ENCODE peak calls at places on chromosomes 16 and 17, in six cellular contexts. V, R, L, J, Y and U are unnamed samples.

GRCh38 chr16:80580109-80580832 is 39.5 kb downstream of the DYNLRB2 start:
- DNase-seq in V (no peak), J (no peak), Y (no peak), R (peak; percentile 45), L (no peak), U (no peak)

GRCh38 chr16:61042736-61043135 is 993.5 kb downstream of the CDH8 start:
- DNase-seq in L (peak; percentile 27), R (no peak), Y (no peak), V (no peak), J (peak; percentile 48), U (peak; percentile 62)

GRCh38 chr17:77948690-77949114 is 9.8 kb upstream of the TNRC6C start:
- DNase-seq in J (no peak), L (peak; percentile 70), R (peak; percentile 59), Y (no peak), V (peak; percentile 73), U (peak; percentile 77)

GRCh38 chr16:15643453-15644305 is 725 bp upstream of the MARF1 start:
- DNase-seq in J (no peak), V (peak; percentile 78), R (peak; percentile 59), Y (peak; percentile 49), L (no peak), U (peak; percentile 58)

GRCh38 chr17:73546770-73547345 is 97.4 kb downstream of the SDK2 start:
- DNase-seq in R (no peak), J (peak; percentile 18), V (peak; percentile 3), Y (peak; percentile 72), L (peak; percentile 83), U (peak; percentile 75)

GRCh38 chr17:59167571-59168001 is 12.0 kb downstream of the PRR11 start:
- DNase-seq in R (peak; percentile 59), Y (no peak), V (peak; percentile 33), L (no peak), J (no peak), U (no peak)

GRCh38 chr17:39793473-39793872 is 55.7 kb downstream of the GRB7 start:
- DNase-seq in R (no peak), Y (no peak), V (no peak), J (no peak), L (no peak), U (no peak)

GRCh38 chr16:70579648-70580630 is 56.3 kb downstream of the SF3B3 start:
- DNase-seq in L (peak; percentile 64), Y (no peak), J (no peak), R (no peak), V (no peak), U (no peak)

GRCh38 chr16:81460075-81460474 is 15.5 kb downstream of the CMIP start:
- DNase-seq in R (no peak), Y (no peak), L (no peak), J (no peak), V (no peak), U (no peak)

GRCh38 chr16:70428178-70428998 is 10.5 kb downstream of the ST3GAL2 start:
- DNase-seq in V (peak; percentile 98), L (peak; percentile 75), R (peak; percentile 97), Y (peak; percentile 68), J (no peak), U (peak; percentile 99)

GRCh38 chr17:58325289-58325726 is 3.3 kb downstream of the TSPOAP1 start:
- DNase-seq in Y (peak; percentile 74), J (no peak), V (no peak), L (peak; percentile 93), R (no peak), U (peak; percentile 83)

GRCh38 chr17:34566873-34567272 is 12.5 kb upstream of the TMEM132E start:
- DNase-seq in J (no peak), V (no peak), L (no peak), R (no peak), Y (no peak), U (no peak)
- H2BK15ac ChIP-seq in J (no peak overlapping the region), V (no peak overlapping the region), L (no peak overlapping the region), R (no peak overlapping the region), Y (no peak overlapping the region), U (no peak overlapping the region)

GRCh38 chr16:2977440-2977839 is 2.8 kb downstream of the PKMYT1 start:
- DNase-seq in Y (no peak), J (no peak), V (no peak), L (no peak), R (no peak), U (no peak)

GRCh38 chr16:2976201-2976600 is 4.0 kb downstream of the PKMYT1 start:
- DNase-seq in R (no peak), V (no peak), Y (no peak), L (no peak), J (no peak), U (no peak)

GRCh38 chr16:2975161-2975795 is 5.0 kb downstream of the PKMYT1 start:
- DNase-seq in L (no peak), J (no peak), Y (no peak), R (no peak), V (no peak), U (no peak)

GRCh38 chr16:2974319-2975056 is 5.3 kb downstream of the PAQR4 start:
- DNase-seq in J (no peak), V (no peak), L (no peak), R (no peak), Y (no peak), U (no peak)

GRCh38 chr16:2976673-2977072 is 3.6 kb downstream of the PKMYT1 start:
- DNase-seq in R (no peak), Y (no peak), L (no peak), V (no peak), J (no peak), U (no peak)
- H3K9ac ChIP-seq in R (no peak overlapping the region), Y (no peak overlapping the region), L (no peak overlapping the region), V (no peak overlapping the region), J (no peak overlapping the region), U (no peak overlapping the region)

DNA sequence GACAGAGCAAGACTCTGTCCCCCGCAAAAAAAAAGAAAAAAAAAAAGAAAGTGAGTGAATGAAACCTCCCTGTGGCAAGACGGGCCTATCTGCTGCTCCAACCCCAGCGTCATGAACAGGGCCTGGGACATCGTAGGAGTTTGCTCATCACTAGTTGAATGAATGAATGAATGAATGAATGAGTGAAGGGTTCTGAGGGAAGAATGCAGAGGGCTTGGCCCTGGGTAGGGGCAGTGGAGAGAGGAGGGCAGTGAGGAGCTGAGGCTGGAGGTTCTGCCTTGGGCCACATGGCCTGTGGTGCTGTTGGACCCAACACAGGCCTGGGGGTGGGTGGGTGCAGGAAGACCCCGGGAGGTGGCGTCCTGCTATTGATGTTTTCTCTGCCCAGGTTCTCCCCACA is 125.5 kb upstream of the CIBAR2 start:
- DNase-seq in L (no peak), R (no peak), V (no peak), J (no peak), Y (no peak), U (no peak)
- H2AK5ac ChIP-seq in L (no peak overlapping the region), R (peak overlapping the region; percentile 96), V (peak overlapping the region; percentile 90), J (peak overlapping the region; percentile 9), Y (no peak overlapping the region), U (no peak overlapping the region)

GRCh38 chr17:37393352-37393751 is 13.3 kb downstream of the ACACA start:
- DNase-seq in V (no peak), Y (no peak), J (no peak), L (no peak), R (no peak), U (no peak)
- H2BK15ac ChIP-seq in V (no peak overlapping the region), Y (no peak overlapping the region), J (no peak overlapping the region), L (no peak overlapping the region), R (no peak overlapping the region), U (no peak overlapping the region)

GRCh38 chr17:32831223-32831622 is 45.7 kb downstream of the MYO1D start:
- DNase-seq in R (no peak), V (no peak), Y (no peak), L (no peak), J (no peak), U (no peak)

GRCh38 chr17:32826076-32826475 is 50.8 kb downstream of the MYO1D start:
- DNase-seq in V (no peak), R (no peak), L (no peak), Y (no peak), J (no peak), U (no peak)

GRCh38 chr17:32828822-32829221 is 48.1 kb downstream of the MYO1D start:
- DNase-seq in R (no peak), V (no peak), L (no peak), J (no peak), Y (no peak), U (no peak)

GRCh38 chr17:32824334-32824733 is 52.6 kb downstream of the MYO1D start:
- DNase-seq in R (no peak), V (no peak), L (no peak), Y (no peak), J (no peak), U (no peak)

GRCh38 chr17:32827227-32827626 is 49.7 kb downstream of the MYO1D start:
- DNase-seq in R (no peak), L (no peak), V (no peak), J (no peak), Y (no peak), U (no peak)
- H3K9ac ChIP-seq in R (no peak overlapping the region), L (no peak overlapping the region), V (peak overlapping the region; percentile 78), J (no peak overlapping the region), Y (no peak overlapping the region), U (no peak overlapping the region)

DNA sequence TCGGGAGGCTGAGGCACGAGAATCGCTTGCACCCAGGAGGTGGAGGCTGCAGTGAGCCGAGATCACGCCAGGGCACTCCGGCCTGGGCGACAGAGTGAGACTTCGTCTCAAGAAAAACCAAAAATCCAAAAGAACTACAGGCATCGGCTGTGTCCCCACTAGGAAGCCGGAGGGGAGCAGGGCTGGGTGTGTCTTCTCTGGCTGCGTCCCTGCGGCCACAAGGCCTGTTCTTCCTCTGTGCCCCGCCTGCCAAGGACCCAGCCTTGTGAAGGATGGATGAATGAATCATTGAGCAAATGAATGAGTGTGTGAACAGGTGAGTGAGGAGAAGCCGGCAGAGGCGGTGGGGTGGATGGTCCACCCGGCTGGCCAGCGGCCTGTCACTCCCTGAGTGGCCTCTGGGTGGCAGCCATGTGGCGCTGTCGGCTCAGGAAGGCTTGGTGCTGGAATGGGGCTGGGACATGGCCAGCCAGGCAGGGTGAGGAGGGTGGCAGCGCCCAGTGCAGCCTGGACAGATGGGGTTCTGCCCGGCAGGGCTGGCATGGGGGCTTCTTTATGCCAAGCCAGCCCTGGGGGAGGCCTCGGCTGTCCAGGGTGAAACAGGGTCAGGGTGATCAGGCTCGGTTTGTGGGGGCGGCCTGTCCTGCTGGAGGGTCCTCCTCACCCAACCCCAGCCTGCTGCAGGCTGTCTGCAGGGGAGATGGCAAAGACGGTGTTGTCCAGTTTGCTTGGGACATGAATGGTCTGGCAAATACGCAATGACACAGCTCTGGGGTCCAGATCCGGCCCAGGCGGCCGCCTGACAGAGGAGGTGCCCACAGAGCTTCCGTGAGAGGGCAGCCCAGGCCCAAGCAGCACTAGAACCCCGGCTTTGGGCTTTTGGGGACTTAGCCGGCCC is 21.7 kb downstream of the SLC25A10 start:
- DNase-seq in Y (peak; percentile 97), L (peak; percentile 94), R (peak; percentile 55), V (peak; percentile 69), J (peak; percentile 56), U (peak; percentile 65)
- H2AK5ac ChIP-seq in Y (no peak overlapping the region), L (no peak overlapping the region), R (no peak overlapping the region), V (no peak overlapping the region), J (peak overlapping the region; percentile 77), U (no peak overlapping the region)

DNA sequence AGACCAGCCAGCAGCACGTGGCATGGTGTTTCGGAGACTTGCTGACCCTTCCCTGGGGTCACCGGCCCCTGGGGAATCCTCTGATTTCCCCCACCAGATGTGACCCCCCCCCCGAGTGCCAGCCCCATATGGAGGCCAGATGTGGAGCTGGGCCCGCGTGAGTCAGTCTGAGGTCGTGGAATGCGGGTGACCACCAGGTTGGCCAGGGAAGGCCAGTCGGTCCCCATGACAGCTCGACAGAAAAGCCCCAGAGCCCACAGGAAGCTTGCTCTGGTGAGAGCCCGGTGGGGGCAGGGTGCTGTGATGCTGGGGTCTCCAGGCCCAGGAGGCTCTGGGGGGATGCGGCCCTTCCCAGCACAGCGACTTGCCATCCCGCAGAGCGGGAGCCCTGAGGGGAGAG is 209.0 kb downstream of the NTN1 start:
- DNase-seq in J (no peak), L (no peak), V (peak; percentile 20), R (peak; percentile 23), Y (no peak), U (no peak)
- H2BK15ac ChIP-seq in J (peak overlapping the region; percentile 37), L (no peak overlapping the region), V (no peak overlapping the region), R (no peak overlapping the region), Y (no peak overlapping the region), U (no peak overlapping the region)